ENCODE peak calls at places on chromosomes 16 and 17, in nine cellular contexts. B is KG1; Z is IMR-90; K is fibroblast of lung; D is stimulated activated CD4-positive, alpha-beta T cell treated with anti-CD3 and anti-CD28 coated beads, Interleukin-12 subunit alpha, Interleukin-12 subunit beta, amount 100 ng/mL, for 4 hours; V is germinal center; P is activated T-cell treated with anti-CD3 and anti-CD28 coated beads, Interleukin-2, amount 50 U/mL, for 1 hour; A is GM23338; X is activated effector memory CD4-positive, alpha-beta T cell treated with Interleukin-2 at 50 U/mL for 16 hours. E is an unnamed sample.

GRCh38 chr17:32875904-32876413 is 965 bp downstream of the MYO1D start:
- DNase-seq in B (no peak), Z (peak; percentile 1), K (peak; percentile 36), D (no peak), V (no peak), P (no peak), A (no peak), X (no peak), E (peak; percentile 55)

GRCh38 chr17:7383742-7384488 is 3.0 kb downstream of the TNK1 start:
- DNase-seq in B (no peak), Z (peak; percentile 13), K (no peak), D (peak; percentile 77), V (peak; percentile 92), P (peak; percentile 88), A (peak; percentile 91), X (peak; percentile 77), E (peak; percentile 42)

GRCh38 chr17:2030779-2031163 is 818 bp downstream of the DPH1 start:
- DNase-seq in B (no peak), Z (no peak), K (no peak), D (peak; percentile 39), V (no peak), P (no peak), A (no peak), X (no peak), E (no peak)

GRCh38 chr16:89581045-89581695 is 5.6 kb downstream of the CPNE7 start:
- DNase-seq in B (no peak), Z (peak; percentile 99), K (peak; percentile 99), D (no peak), V (no peak), P (no peak), A (no peak), X (no peak), E (peak; percentile 100)

GRCh38 chr17:7108981-7109380 is 5.6 kb downstream of the ASGR2 start:
- DNase-seq in B (no peak), Z (no peak), K (no peak), D (no peak), V (no peak), P (no peak), A (no peak), X (no peak), E (no peak)

GRCh38 chr16:85054948-85055502 is 27.4 kb downstream of the KIAA0513 start:
- DNase-seq in B (no peak), Z (no peak), K (no peak), D (no peak), V (no peak), P (no peak), A (no peak), X (no peak), E (no peak)

GRCh38 chr17:76373481-76373825 is 11.0 kb upstream of the SPHK1 start:
- DNase-seq in B (no peak), Z (no peak), K (no peak), D (no peak), V (no peak), P (no peak), A (no peak), X (no peak), E (no peak)

GRCh38 chr17:35617505-35617904 is 30.4 kb downstream of the AP2B1 start:
- DNase-seq in B (no peak), Z (no peak), K (no peak), D (no peak), V (no peak), P (no peak), A (no peak), X (no peak), E (no peak)

GRCh38 chr17:76597156-76598003 is 11.7 kb upstream of the ST6GALNAC2 start:
- DNase-seq in B (no peak), Z (no peak), K (no peak), D (no peak), V (no peak), P (no peak), A (no peak), X (no peak), E (no peak)

GRCh38 chr17:49365667-49366066 is 3.6 kb upstream of the ZNF652 start:
- DNase-seq in B (no peak), Z (no peak), K (no peak), D (no peak), V (peak; percentile 21), P (peak; percentile 25), A (peak; percentile 68), X (no peak), E (peak; percentile 32)

GRCh38 chr17:50483266-50483665 is 4.6 kb downstream of the RSAD1 start:
- DNase-seq in B (no peak), Z (no peak), K (no peak), D (no peak), V (no peak), P (no peak), A (no peak), X (no peak), E (no peak)

GRCh38 chr17:79064026-79064425 is 10.6 kb upstream of the ENGASE start:
- DNase-seq in B (no peak), Z (no peak), K (no peak), D (no peak), V (no peak), P (no peak), A (no peak), X (no peak), E (no peak)

GRCh38 chr17:81964081-81964849 is 3.3 kb upstream of the NOTUM start:
- DNase-seq in B (no peak), Z (no peak), K (no peak), D (no peak), V (no peak), P (no peak), A (no peak), X (no peak), E (no peak)

GRCh38 chr16:85210423-85211169 is 98.3 kb upstream of the CIBAR2 start:
- DNase-seq in B (no peak), Z (peak; percentile 92), K (peak; percentile 86), D (no peak), V (no peak), P (no peak), A (no peak), X (no peak), E (peak; percentile 95)

GRCh38 chr16:16090238-16090637 is 133.1 kb downstream of the ABCC6 start:
- DNase-seq in B (no peak), Z (no peak), K (no peak), D (no peak), V (no peak), P (no peak), A (no peak), X (no peak), E (no peak)

GRCh38 chr17:34892864-34893263 is 68.4 kb downstream of the CCT6B start:
- DNase-seq in B (no peak), Z (no peak), K (no peak), D (no peak), V (no peak), P (peak; percentile 25), A (peak; percentile 73), X (no peak), E (peak; percentile 5)

E was measured in EH.